ENCODE peak calls at places on chromosomes 5 and 9, in seven cellular contexts. Q is transverse colon, D is fibroblast of lung, J is WERI-Rb-1, X is heart left ventricle, B is upper lobe of right lung, C is stomach. R is an unnamed sample.

GRCh38 chr9:120099064-120099463 is 480.9 kb downstream of the CDK5RAP2 start:
- DNase-seq in Q (no peak), D (no peak), J (no peak), X (no peak), B (no peak), C (no peak), R (no peak)

GRCh38 chr5:125679522-125679921 is 743.7 kb upstream of the GRAMD2B start:
- DNase-seq in Q (no peak), D (no peak), J (no peak), X (no peak), B (no peak), C (no peak), R (no peak)

GRCh38 chr9:2066312-2067273 is 51.4 kb downstream of the SMARCA2 start:
- DNase-seq in Q (no peak), D (peak), J (no peak), X (no peak), B (no peak), C (no peak), R (no peak)

GRCh38 chr9:93826209-93826608 is 128.9 kb downstream of the BARX1 start:
- DNase-seq in Q (no peak), D (no peak), J (peak), X (no peak), B (peak), C (no peak), R (no peak)

GRCh38 chr9:89234636-89235035 is 56.0 kb upstream of the SHC3 start:
- DNase-seq in Q (no peak), D (peak), J (peak), X (no peak), B (peak), C (no peak), R (peak)

GRCh38 chr9:447230-448025 is 232.8 kb downstream of the DOCK8 start:
- DNase-seq in Q (peak), D (peak), J (no peak), X (no peak), B (no peak), C (no peak), R (no peak)

GRCh38 chr5:108607421-108607820 is 140.3 kb upstream of the FER start:
- DNase-seq in Q (no peak), D (no peak), J (no peak), X (no peak), B (no peak), C (no peak), R (no peak)

GRCh38 chr5:17401509-17402290 is 96.3 kb upstream of the TAF11L2 start:
- DNase-seq in Q (no peak), D (no peak), J (no peak), X (no peak), B (no peak), C (no peak), R (no peak)

GRCh38 chr9:135794361-135794885 is 92.4 kb downstream of the KCNT1 start:
- DNase-seq in Q (no peak), D (no peak), J (no peak), X (no peak), B (no peak), C (no peak), R (no peak)

GRCh38 chr9:14400658-14400995 is 86.7 kb upstream of the NFIB start:
- DNase-seq in Q (peak), D (peak), J (peak), X (peak), B (no peak), C (peak), R (peak)

GRCh38 chr5:55159763-55160492 is at the start of gene GPX8:
- DNase-seq in Q (no peak), D (peak), J (peak), X (peak), B (no peak), C (no peak), R (peak)

GRCh38 chr9:100351508-100351907 is 1.2 kb downstream of the TEX10 start:
- DNase-seq in Q (no peak), D (no peak), J (no peak), X (no peak), B (no peak), C (no peak), R (no peak)

GRCh38 chr5:100623719-100624118 is 88.5 kb downstream of the FAM174A start:
- DNase-seq in Q (no peak), D (peak), J (no peak), X (no peak), B (no peak), C (no peak), R (no peak)

DNA sequence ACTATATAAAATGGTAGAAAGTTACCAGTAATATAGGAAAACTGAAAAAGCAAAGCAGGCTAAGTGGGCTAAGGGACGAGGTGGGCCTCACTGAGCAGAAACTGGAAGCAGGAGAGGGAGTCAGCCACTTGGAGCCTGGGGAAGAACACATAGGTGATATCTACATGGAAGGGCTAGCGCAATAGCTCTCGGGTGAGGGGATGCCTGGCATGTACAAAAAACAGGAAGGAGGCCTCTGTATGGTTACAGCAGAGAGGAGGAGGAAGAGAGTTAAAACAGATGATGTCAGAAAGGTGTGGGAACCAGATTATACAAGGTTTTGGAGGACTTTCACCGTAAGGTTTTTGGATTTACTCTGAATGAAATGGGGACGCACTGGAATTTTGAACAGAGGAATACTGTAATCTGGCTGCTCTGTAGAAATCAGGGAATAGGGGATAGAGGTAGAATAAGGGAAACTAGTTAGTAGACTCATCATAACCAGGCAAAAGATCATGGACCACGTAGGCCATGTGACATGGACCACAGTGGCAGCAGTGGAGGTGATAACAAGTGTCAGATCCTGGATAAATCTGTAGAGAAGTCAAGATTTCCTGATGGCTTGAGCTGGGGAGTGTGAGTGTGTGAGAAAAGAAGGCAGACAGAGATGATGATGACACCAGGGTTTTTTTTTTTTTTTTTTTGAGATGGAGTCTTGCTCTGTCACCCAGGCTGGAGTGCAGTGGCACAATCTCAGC is 52.6 kb downstream of the FNBP1 start:
- DNase-seq in Q (peak), D (no peak), J (no peak), X (no peak), B (no peak), C (no peak), R (no peak)
- H3K27ac ChIP-seq in Q (peak), D (no peak), J (no peak), X (no peak), B (no peak), C (no peak), R (no peak)

GRCh38 chr9:124808246-124808956 is 31.5 kb downstream of the OLFML2A start:
- DNase-seq in Q (no peak), D (no peak), J (no peak), X (no peak), B (no peak), C (no peak), R (no peak)
- H3K27ac ChIP-seq in Q (no peak), D (no peak), J (no peak), X (no peak), B (no peak), C (no peak), R (no peak)

DNA sequence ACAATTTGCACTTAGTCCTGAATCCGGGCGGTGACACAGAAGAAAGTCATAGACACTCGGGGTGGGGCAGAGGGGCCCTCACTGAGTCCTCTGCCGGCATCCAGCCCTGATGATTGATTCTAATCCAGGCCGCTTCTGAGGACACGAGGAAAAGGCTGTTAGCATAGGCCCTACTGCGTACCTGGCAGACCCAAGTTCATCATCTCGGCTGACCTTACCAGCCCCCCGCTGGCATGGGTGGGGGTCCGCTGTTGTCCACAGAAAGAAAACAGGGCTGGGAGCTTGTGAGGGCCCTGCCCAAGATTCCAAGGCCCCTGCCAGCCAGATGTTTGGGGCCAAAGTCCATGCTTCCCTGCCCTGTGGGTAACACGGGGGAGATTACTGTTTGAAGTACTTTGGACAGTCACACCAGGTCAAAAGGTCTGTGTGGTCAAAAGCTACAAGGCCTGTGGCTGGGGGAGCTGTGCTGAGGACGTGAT is 24.5 kb downstream of the ERGIC1 start:
- DNase-seq in Q (peak), D (no peak), J (peak), X (no peak), B (no peak), C (peak), R (peak)
- H3K27ac ChIP-seq in Q (peak), D (peak), J (no peak), X (peak), B (peak), C (peak), R (peak)

GRCh38 chr5:140595538-140595937 is 30.9 kb downstream of the SLC35A4 start:
- DNase-seq in Q (peak), D (no peak), J (no peak), X (peak), B (no peak), C (no peak), R (no peak)
- H3K27ac ChIP-seq in Q (no peak), D (no peak), J (no peak), X (no peak), B (peak), C (no peak), R (no peak)

DNA sequence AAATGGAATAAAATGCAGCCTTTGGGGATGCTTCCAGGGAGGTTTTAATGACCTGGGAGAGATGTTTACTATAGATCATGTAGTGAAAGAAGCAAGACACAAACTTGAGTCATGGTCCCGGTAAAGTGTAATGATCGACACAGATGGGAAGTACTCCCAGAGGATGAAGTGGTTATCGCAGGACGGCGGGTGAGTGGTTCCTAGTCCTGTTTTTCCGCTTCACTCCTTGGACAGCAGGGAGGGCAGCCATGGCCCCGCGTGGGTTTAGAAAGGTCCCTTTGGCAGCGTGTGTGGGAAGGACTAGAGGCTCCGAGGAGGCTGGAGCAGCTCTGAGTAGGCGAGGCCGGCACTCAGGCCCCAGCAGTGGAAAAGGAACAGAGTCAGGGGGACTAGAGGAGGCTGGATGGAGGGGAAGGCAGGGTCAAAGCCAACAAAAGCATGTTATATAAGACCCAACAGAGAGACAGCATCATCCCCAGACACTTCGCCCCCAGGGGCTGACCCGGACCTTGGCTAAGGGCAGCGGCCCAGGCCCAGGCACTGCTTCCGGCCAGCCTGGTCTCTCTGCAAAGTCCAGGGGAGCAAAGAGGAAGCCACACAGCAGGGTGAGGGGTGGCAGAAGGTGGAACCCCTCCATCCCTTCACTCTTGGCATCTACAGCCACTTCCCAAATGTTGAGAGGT is 49.1 kb upstream of the STXBP1 start:
- DNase-seq in Q (no peak), D (peak), J (no peak), X (no peak), B (peak), C (no peak), R (peak)
- H3K27ac ChIP-seq in Q (peak), D (peak), J (no peak), X (peak), B (peak), C (peak), R (peak)

DNA sequence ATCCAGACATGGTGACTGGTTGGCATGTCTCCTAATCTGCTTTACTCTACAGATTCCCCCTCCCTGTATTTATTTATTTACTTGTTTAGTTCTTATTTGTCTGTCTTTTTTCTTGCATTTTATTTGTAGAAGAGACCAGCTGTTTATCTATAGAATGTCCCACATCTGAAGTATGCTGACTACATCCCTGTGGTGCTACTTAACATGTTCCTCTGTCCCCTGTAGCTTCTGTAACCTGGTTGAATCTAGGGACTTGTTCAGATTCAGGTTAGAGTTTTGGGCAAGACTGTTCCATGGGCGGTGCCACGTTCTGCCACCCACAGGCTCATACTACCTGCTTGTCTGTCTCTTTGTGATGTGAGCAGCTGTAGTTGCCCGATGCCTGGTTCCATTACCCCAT is 23.5 kb downstream of the DUSP1 start:
- DNase-seq in Q (no peak), D (no peak), J (no peak), X (no peak), B (no peak), C (no peak), R (no peak)
- H3K27ac ChIP-seq in Q (peak), D (no peak), J (no peak), X (peak), B (no peak), C (no peak), R (no peak)

DNA sequence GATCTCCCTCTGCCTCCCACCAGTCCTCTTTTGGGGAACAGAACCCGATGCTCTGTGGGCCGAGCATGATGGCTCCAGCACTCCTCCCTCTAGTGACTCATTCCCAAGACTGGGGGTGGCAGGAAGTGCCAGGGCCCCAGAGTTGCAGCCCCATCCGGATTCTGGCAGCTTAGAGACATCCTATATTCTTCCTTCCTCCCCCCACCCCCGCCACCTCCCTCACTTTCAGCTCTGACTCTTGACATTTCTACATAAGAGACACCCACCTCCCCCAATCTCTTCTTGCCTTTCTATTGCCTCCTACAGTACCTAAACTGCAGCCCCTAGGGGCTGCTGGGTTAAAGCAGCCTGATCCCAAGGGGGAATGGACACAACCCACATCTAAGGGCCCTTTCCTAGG is 47.1 kb upstream of the MATR3 start:
- DNase-seq in Q (no peak), D (peak), J (no peak), X (no peak), B (peak), C (no peak), R (no peak)
- H3K27ac ChIP-seq in Q (no peak), D (no peak), J (no peak), X (no peak), B (no peak), C (no peak), R (no peak)

R was measured in uterus.